ENCODE peak calls at places on chromosome 21, in nine cellular contexts. M is CD4-positive, alpha-beta T cell; J is lower leg skin; D is HuH-7.5; Z is cardiac muscle cell; K is NB4; N is Calu3; L is GM23338; W is HEK293T. F is an unnamed sample.

GRCh38 chr21:42414928-42415769 is 11.4 kb downstream of the UBASH3A start:
- DNase-seq in K (peak; percentile 72), Z (peak; percentile 61), N (peak; percentile 78), M (peak; percentile 86), D (no peak), L (no peak), J (no peak), W (no peak), F (no peak)

GRCh38 chr21:35664683-35665082 is 395.6 kb downstream of the SETD4 start:
- DNase-seq in L (no peak), J (no peak), M (no peak), N (peak; percentile 55), D (no peak), W (no peak), K (no peak), Z (no peak), F (no peak)

GRCh38 chr21:18041012-18041411 is 203.6 kb upstream of the CHODL start:
- DNase-seq in M (no peak), D (no peak), W (peak; percentile 38), J (no peak), L (peak; percentile 80), Z (peak; percentile 8), N (no peak), K (peak; percentile 48), F (no peak)

GRCh38 chr21:39885119-39885848 is 18.0 kb downstream of the PCP4 start:
- DNase-seq in D (no peak), M (no peak), L (no peak), J (no peak), N (no peak), K (peak; percentile 39), W (no peak), Z (no peak), F (no peak)

GRCh38 chr21:39799178-39799577 is 54.2 kb downstream of the IGSF5 start:
- DNase-seq in N (no peak), L (no peak), K (no peak), M (no peak), W (no peak), J (no peak), D (no peak), Z (no peak), F (no peak)

GRCh38 chr21:44871576-44872265 is 1.8 kb downstream of the PTTG1IP start:
- DNase-seq in Z (peak; percentile 82), D (peak; percentile 64), L (no peak), N (peak; percentile 34), J (peak; percentile 81), W (no peak), M (peak; percentile 40), K (no peak), F (no peak)

GRCh38 chr21:23578027-23578426 is 2029.3 kb downstream of the MRPL39 start:
- DNase-seq in Z (no peak), M (no peak), W (no peak), D (no peak), L (no peak), K (no peak), N (no peak), J (no peak), F (no peak)

GRCh38 chr21:40051801-40052200 is 184.6 kb downstream of the PCP4 start:
- DNase-seq in N (no peak), L (no peak), K (no peak), Z (no peak), M (no peak), W (no peak), J (no peak), D (no peak), F (no peak)

GRCh38 chr21:34807146-34807880 is 138.5 kb downstream of the CLIC6 start:
- DNase-seq in N (peak; percentile 51), K (peak; percentile 69), Z (peak; percentile 92), J (no peak), D (no peak), L (no peak), M (peak; percentile 53), W (no peak), F (no peak)

GRCh38 chr21:44987301-44987885 is 47.6 kb downstream of the SLX9 start:
- DNase-seq in Z (no peak), D (no peak), K (no peak), M (no peak), W (no peak), J (no peak), N (no peak), L (no peak), F (no peak)

GRCh38 chr21:36926989-36927695 is 39.3 kb downstream of the HLCS start:
- DNase-seq in M (no peak), Z (no peak), L (no peak), D (no peak), N (no peak), K (no peak), W (no peak), J (no peak), F (no peak)